ENCODE peak calls at places on chromosomes 1 and 21, in four cellular contexts. S is heart left ventricle, B is IMR-90, P is AG10803. E is an unnamed sample.

GRCh38 chr1:165073402-165074007 is 283.0 kb downstream of the LMX1A start:
- DNase-seq in S (no peak), B (peak), P (peak), E (peak)

GRCh38 chr1:32769524-32770220 is 47.5 kb downstream of the YARS1 start:
- DNase-seq in S (no peak), B (peak), P (no peak), E (peak)

GRCh38 chr1:56461158-56462127 is 117.9 kb downstream of the PLPP3 start:
- DNase-seq in S (no peak), B (no peak), P (peak), E (no peak)

GRCh38 chr1:38686306-38687255 is 173.0 kb downstream of the RRAGC start:
- DNase-seq in S (no peak), B (no peak), P (no peak), E (no peak)

GRCh38 chr1:202165267-202165941 is 5.0 kb upstream of the PTPN7 start:
- DNase-seq in S (no peak), B (no peak), P (no peak), E (no peak)

GRCh38 chr1:98048234-98048633 is 127.4 kb upstream of the DPYD start:
- DNase-seq in S (peak), B (peak), P (peak), E (peak)

GRCh38 chr1:31640964-31641363 is 3.7 kb downstream of the PEF1 start:
- DNase-seq in S (no peak), B (no peak), P (no peak), E (no peak)

GRCh38 chr1:21552715-21553114 is 43.5 kb downstream of the ALPL start:
- DNase-seq in S (no peak), B (peak), P (peak), E (peak)

GRCh38 chr1:77370588-77371306 is 88.9 kb downstream of the AK5 start:
- DNase-seq in S (no peak), B (peak), P (peak), E (peak)

GRCh38 chr1:7117599-7118281 is 332.5 kb downstream of the CAMTA1 start:
- DNase-seq in S (no peak), B (peak), P (peak), E (peak)

GRCh38 chr21:29091032-29091431 is 17.6 kb upstream of the CCT8 start:
- DNase-seq in S (no peak), B (peak), P (peak), E (peak)

GRCh38 chr1:184915463-184916080 is 58.7 kb downstream of the NIBAN1 start:
- DNase-seq in S (no peak), B (peak), P (peak), E (no peak)

GRCh38 chr1:99659755-99660210 is 13.9 kb downstream of the PALMD start:
- DNase-seq in S (no peak), B (peak), P (peak), E (no peak)

GRCh38 chr1:182193908-182194550 is 132.5 kb upstream of the ZNF648 start:
- DNase-seq in S (no peak), B (peak), P (peak), E (no peak)

E was measured in osteoblast.